ENCODE peak calls at places on chromosome 1, in four cellular contexts. G is WTC11, W is fibroblast of mammary gland, U is brain microvascular endothelial cell. K is an unnamed sample.

GRCh38 chr1:219329606-219330005 is 155.9 kb downstream of the LYPLAL1 start:
- DNase-seq in G (no peak), W (peak; percentile 37), U (peak; percentile 66), K (no peak)

GRCh38 chr1:155360051-155360450 is 39.4 kb downstream of the RUSC1 start:
- DNase-seq in G (no peak), W (no peak), U (no peak), K (no peak)

GRCh38 chr1:74689800-74690696 is 16.5 kb upstream of the ERICH3 start:
- DNase-seq in G (peak; percentile 51), W (peak; percentile 67), U (peak; percentile 57), K (peak; percentile 43)

GRCh38 chr1:18912550-18912949 is 10.2 kb upstream of the ALDH4A1 start:
- DNase-seq in G (no peak), W (no peak), U (no peak), K (no peak)

GRCh38 chr1:9388628-9389184 is 96.0 kb downstream of the SPSB1 start:
- DNase-seq in G (no peak), W (peak; percentile 63), U (no peak), K (no peak)

GRCh38 chr1:227213426-227213825 is 104.9 kb downstream of the CDC42BPA start:
- DNase-seq in G (no peak), W (no peak), U (no peak), K (peak; percentile 51)

GRCh38 chr1:60924964-60925798 is 157.2 kb upstream of the NFIA start:
- DNase-seq in G (no peak), W (no peak), U (no peak), K (no peak)

GRCh38 chr1:45883633-45884032 is 80.2 kb downstream of the MAST2 start:
- DNase-seq in G (no peak), W (no peak), U (peak; percentile 12), K (no peak)

GRCh38 chr1:3015269-3015635 is 6.0 kb upstream of the ACTRT2 start:
- DNase-seq in G (no peak), W (no peak), U (no peak), K (no peak)

GRCh38 chr1:152622803-152623202 is at the start of gene LCE3A:
- DNase-seq in G (no peak), W (no peak), U (no peak), K (no peak)

K was measured in dermis microvascular lymphatic vessel endothelial cell.